ENCODE peak calls at places on chromosome 5, in five cellular contexts. One of them, this sample, is unnamed.
A peak's percentile ranks its signal among the peaks of the same experiment; 100 is the strongest.

GRCh38 chr5:535781-536698 is 11.8 kb upstream of the SLC9A3 start:
- DNase-seq in NCI-H1417: peak; percentile 34
- DNase-seq in activated CD4-positive, alpha-beta T cell treated with anti-CD3 and anti-CD28 coated beads, Interleukin-2, amount 50 U/mL, for 48 hours: no peak
- DNase-seq in hypothalamus: no peak
- DNase-seq in activated naive CD4-positive, alpha-beta T cell treated with Interleukin-2 at 50 U/mL for 16 hours: no peak
- DNase-seq in this sample: no peak

GRCh38 chr5:150616024-150616470 is 24.4 kb upstream of the SYNPO start:
- DNase-seq in NCI-H1417: no peak
- DNase-seq in activated CD4-positive, alpha-beta T cell treated with anti-CD3 and anti-CD28 coated beads, Interleukin-2, amount 50 U/mL, for 48 hours: no peak
- DNase-seq in hypothalamus: no peak
- DNase-seq in activated naive CD4-positive, alpha-beta T cell treated with Interleukin-2 at 50 U/mL for 16 hours: no peak
- DNase-seq in this sample: no peak

GRCh38 chr5:53480474-53481353 is at the start of gene FST:
- DNase-seq in NCI-H1417: peak; percentile 49
- DNase-seq in activated CD4-positive, alpha-beta T cell treated with anti-CD3 and anti-CD28 coated beads, Interleukin-2, amount 50 U/mL, for 48 hours: peak; percentile 19
- DNase-seq in hypothalamus: no peak
- DNase-seq in activated naive CD4-positive, alpha-beta T cell treated with Interleukin-2 at 50 U/mL for 16 hours: no peak
- DNase-seq in this sample: no peak

GRCh38 chr5:67494186-67494842 is 297.7 kb upstream of the CD180 start:
- DNase-seq in NCI-H1417: no peak
- DNase-seq in activated CD4-positive, alpha-beta T cell treated with anti-CD3 and anti-CD28 coated beads, Interleukin-2, amount 50 U/mL, for 48 hours: no peak
- DNase-seq in hypothalamus: no peak
- DNase-seq in activated naive CD4-positive, alpha-beta T cell treated with Interleukin-2 at 50 U/mL for 16 hours: no peak
- DNase-seq in this sample: no peak

GRCh38 chr5:148020247-148020646 is 43.5 kb upstream of the SPINK5 start:
- DNase-seq in NCI-H1417: no peak
- DNase-seq in activated CD4-positive, alpha-beta T cell treated with anti-CD3 and anti-CD28 coated beads, Interleukin-2, amount 50 U/mL, for 48 hours: no peak
- DNase-seq in hypothalamus: no peak
- DNase-seq in activated naive CD4-positive, alpha-beta T cell treated with Interleukin-2 at 50 U/mL for 16 hours: no peak
- DNase-seq in this sample: no peak

GRCh38 chr5:149113669-149114068 is 27.6 kb upstream of the ABLIM3 start:
- DNase-seq in NCI-H1417: no peak
- DNase-seq in activated CD4-positive, alpha-beta T cell treated with anti-CD3 and anti-CD28 coated beads, Interleukin-2, amount 50 U/mL, for 48 hours: no peak
- DNase-seq in hypothalamus: no peak
- DNase-seq in activated naive CD4-positive, alpha-beta T cell treated with Interleukin-2 at 50 U/mL for 16 hours: no peak
- DNase-seq in this sample: no peak

GRCh38 chr5:1294839-1295649 is at the start of gene TERT:
- DNase-seq in NCI-H1417: no peak
- DNase-seq in activated CD4-positive, alpha-beta T cell treated with anti-CD3 and anti-CD28 coated beads, Interleukin-2, amount 50 U/mL, for 48 hours: peak; percentile 90
- DNase-seq in hypothalamus: no peak
- DNase-seq in activated naive CD4-positive, alpha-beta T cell treated with Interleukin-2 at 50 U/mL for 16 hours: peak; percentile 81
- DNase-seq in this sample: peak; percentile 69

GRCh38 chr5:79489773-79490172 is 24.2 kb downstream of the HOMER1 start:
- DNase-seq in NCI-H1417: no peak
- DNase-seq in activated CD4-positive, alpha-beta T cell treated with anti-CD3 and anti-CD28 coated beads, Interleukin-2, amount 50 U/mL, for 48 hours: no peak
- DNase-seq in hypothalamus: no peak
- DNase-seq in activated naive CD4-positive, alpha-beta T cell treated with Interleukin-2 at 50 U/mL for 16 hours: no peak
- DNase-seq in this sample: no peak

GRCh38 chr5:40121236-40121635 is 558.5 kb upstream of the PTGER4 start:
- DNase-seq in NCI-H1417: no peak
- DNase-seq in activated CD4-positive, alpha-beta T cell treated with anti-CD3 and anti-CD28 coated beads, Interleukin-2, amount 50 U/mL, for 48 hours: no peak
- DNase-seq in hypothalamus: no peak
- DNase-seq in activated naive CD4-positive, alpha-beta T cell treated with Interleukin-2 at 50 U/mL for 16 hours: no peak
- DNase-seq in this sample: no peak

GRCh38 chr5:109006129-109006528 is 258.4 kb downstream of the FER start:
- DNase-seq in NCI-H1417: no peak
- DNase-seq in activated CD4-positive, alpha-beta T cell treated with anti-CD3 and anti-CD28 coated beads, Interleukin-2, amount 50 U/mL, for 48 hours: no peak
- DNase-seq in hypothalamus: no peak
- DNase-seq in activated naive CD4-positive, alpha-beta T cell treated with Interleukin-2 at 50 U/mL for 16 hours: no peak
- DNase-seq in this sample: no peak

GRCh38 chr5:21776466-21776865 is 1076.7 kb downstream of the CDH12 start:
- DNase-seq in NCI-H1417: no peak
- DNase-seq in activated CD4-positive, alpha-beta T cell treated with anti-CD3 and anti-CD28 coated beads, Interleukin-2, amount 50 U/mL, for 48 hours: no peak
- DNase-seq in hypothalamus: no peak
- DNase-seq in activated naive CD4-positive, alpha-beta T cell treated with Interleukin-2 at 50 U/mL for 16 hours: no peak
- DNase-seq in this sample: no peak

GRCh38 chr5:8864053-8864452 is 681.8 kb downstream of the SEMA5A start:
- DNase-seq in NCI-H1417: no peak
- DNase-seq in activated CD4-positive, alpha-beta T cell treated with anti-CD3 and anti-CD28 coated beads, Interleukin-2, amount 50 U/mL, for 48 hours: no peak
- DNase-seq in hypothalamus: no peak
- DNase-seq in activated naive CD4-positive, alpha-beta T cell treated with Interleukin-2 at 50 U/mL for 16 hours: no peak
- DNase-seq in this sample: no peak

GRCh38 chr5:128199611-128200010 is 116.0 kb downstream of the SLC12A2 start:
- DNase-seq in NCI-H1417: no peak
- DNase-seq in activated CD4-positive, alpha-beta T cell treated with anti-CD3 and anti-CD28 coated beads, Interleukin-2, amount 50 U/mL, for 48 hours: no peak
- DNase-seq in hypothalamus: no peak
- DNase-seq in activated naive CD4-positive, alpha-beta T cell treated with Interleukin-2 at 50 U/mL for 16 hours: no peak
- DNase-seq in this sample: no peak

GRCh38 chr5:98368141-98368540 is 405.3 kb upstream of the RGMB start:
- DNase-seq in NCI-H1417: no peak
- DNase-seq in activated CD4-positive, alpha-beta T cell treated with anti-CD3 and anti-CD28 coated beads, Interleukin-2, amount 50 U/mL, for 48 hours: no peak
- DNase-seq in hypothalamus: no peak
- DNase-seq in activated naive CD4-positive, alpha-beta T cell treated with Interleukin-2 at 50 U/mL for 16 hours: no peak
- DNase-seq in this sample: no peak

GRCh38 chr5:65861830-65862241 is 64.5 kb upstream of the ERBIN start:
- DNase-seq in NCI-H1417: no peak
- DNase-seq in activated CD4-positive, alpha-beta T cell treated with anti-CD3 and anti-CD28 coated beads, Interleukin-2, amount 50 U/mL, for 48 hours: no peak
- DNase-seq in hypothalamus: no peak
- DNase-seq in activated naive CD4-positive, alpha-beta T cell treated with Interleukin-2 at 50 U/mL for 16 hours: no peak
- DNase-seq in this sample: no peak

GRCh38 chr5:111043712-111044506 is 27.6 kb upstream of the TSLP start:
- DNase-seq in NCI-H1417: peak; percentile 5
- DNase-seq in activated CD4-positive, alpha-beta T cell treated with anti-CD3 and anti-CD28 coated beads, Interleukin-2, amount 50 U/mL, for 48 hours: no peak
- DNase-seq in hypothalamus: no peak
- DNase-seq in activated naive CD4-positive, alpha-beta T cell treated with Interleukin-2 at 50 U/mL for 16 hours: no peak
- DNase-seq in this sample: no peak

GRCh38 chr5:178940569-178941360 is at the start of gene ZNF454:
- DNase-seq in NCI-H1417: peak; percentile 63
- DNase-seq in activated CD4-positive, alpha-beta T cell treated with anti-CD3 and anti-CD28 coated beads, Interleukin-2, amount 50 U/mL, for 48 hours: no peak
- DNase-seq in hypothalamus: peak; percentile 90
- DNase-seq in activated naive CD4-positive, alpha-beta T cell treated with Interleukin-2 at 50 U/mL for 16 hours: no peak
- DNase-seq in this sample: no peak

GRCh38 chr5:124639095-124639665 is 107.3 kb downstream of the ZNF608 start:
- DNase-seq in NCI-H1417: no peak
- DNase-seq in activated CD4-positive, alpha-beta T cell treated with anti-CD3 and anti-CD28 coated beads, Interleukin-2, amount 50 U/mL, for 48 hours: no peak
- DNase-seq in hypothalamus: no peak
- DNase-seq in activated naive CD4-positive, alpha-beta T cell treated with Interleukin-2 at 50 U/mL for 16 hours: no peak
- DNase-seq in this sample: no peak

GRCh38 chr5:59039003-59039295 is 456.1 kb downstream of the RAB3C start:
- DNase-seq in NCI-H1417: peak; percentile 52
- DNase-seq in activated CD4-positive, alpha-beta T cell treated with anti-CD3 and anti-CD28 coated beads, Interleukin-2, amount 50 U/mL, for 48 hours: no peak
- DNase-seq in hypothalamus: no peak
- DNase-seq in activated naive CD4-positive, alpha-beta T cell treated with Interleukin-2 at 50 U/mL for 16 hours: no peak
- DNase-seq in this sample: no peak

GRCh38 chr5:138752951-138753793 is at the start of gene CTNNA1:
- DNase-seq in NCI-H1417: peak; percentile 73
- DNase-seq in activated CD4-positive, alpha-beta T cell treated with anti-CD3 and anti-CD28 coated beads, Interleukin-2, amount 50 U/mL, for 48 hours: peak; percentile 64
- DNase-seq in hypothalamus: peak; percentile 15
- DNase-seq in activated naive CD4-positive, alpha-beta T cell treated with Interleukin-2 at 50 U/mL for 16 hours: peak; percentile 60
- DNase-seq in this sample: peak; percentile 69

GRCh38 chr5:96668725-96669124 is 6.5 kb downstream of the CAST start:
- DNase-seq in NCI-H1417: no peak
- DNase-seq in activated CD4-positive, alpha-beta T cell treated with anti-CD3 and anti-CD28 coated beads, Interleukin-2, amount 50 U/mL, for 48 hours: no peak
- DNase-seq in hypothalamus: no peak
- DNase-seq in activated naive CD4-positive, alpha-beta T cell treated with Interleukin-2 at 50 U/mL for 16 hours: no peak
- DNase-seq in this sample: no peak

GRCh38 chr5:67620386-67621039 is 423.9 kb upstream of the CD180 start:
- DNase-seq in NCI-H1417: no peak
- DNase-seq in activated CD4-positive, alpha-beta T cell treated with anti-CD3 and anti-CD28 coated beads, Interleukin-2, amount 50 U/mL, for 48 hours: no peak
- DNase-seq in hypothalamus: no peak
- DNase-seq in activated naive CD4-positive, alpha-beta T cell treated with Interleukin-2 at 50 U/mL for 16 hours: no peak
- DNase-seq in this sample: no peak

GRCh38 chr5:82165740-82166530 is 112.2 kb downstream of the RPS23 start:
- DNase-seq in NCI-H1417: peak; percentile 54
- DNase-seq in activated CD4-positive, alpha-beta T cell treated with anti-CD3 and anti-CD28 coated beads, Interleukin-2, amount 50 U/mL, for 48 hours: peak; percentile 7
- DNase-seq in hypothalamus: no peak
- DNase-seq in activated naive CD4-positive, alpha-beta T cell treated with Interleukin-2 at 50 U/mL for 16 hours: no peak
- DNase-seq in this sample: peak; percentile 31

GRCh38 chr5:157100140-157100679 is 8.6 kb downstream of the HAVCR2 start:
- DNase-seq in NCI-H1417: no peak
- DNase-seq in activated CD4-positive, alpha-beta T cell treated with anti-CD3 and anti-CD28 coated beads, Interleukin-2, amount 50 U/mL, for 48 hours: peak; percentile 57
- DNase-seq in hypothalamus: no peak
- DNase-seq in activated naive CD4-positive, alpha-beta T cell treated with Interleukin-2 at 50 U/mL for 16 hours: peak; percentile 3
- DNase-seq in this sample: peak; percentile 21

GRCh38 chr5:168985454-168985853 is 315.5 kb downstream of the SLIT3 start:
- DNase-seq in NCI-H1417: no peak
- DNase-seq in activated CD4-positive, alpha-beta T cell treated with anti-CD3 and anti-CD28 coated beads, Interleukin-2, amount 50 U/mL, for 48 hours: no peak
- DNase-seq in hypothalamus: no peak
- DNase-seq in activated naive CD4-positive, alpha-beta T cell treated with Interleukin-2 at 50 U/mL for 16 hours: no peak
- DNase-seq in this sample: no peak

GRCh38 chr5:168015506-168015905 is 275.9 kb upstream of the WWC1 start:
- DNase-seq in NCI-H1417: no peak
- DNase-seq in activated CD4-positive, alpha-beta T cell treated with anti-CD3 and anti-CD28 coated beads, Interleukin-2, amount 50 U/mL, for 48 hours: no peak
- DNase-seq in hypothalamus: no peak
- DNase-seq in activated naive CD4-positive, alpha-beta T cell treated with Interleukin-2 at 50 U/mL for 16 hours: no peak
- DNase-seq in this sample: no peak

GRCh38 chr5:164505791-164506190 is 1000.4 kb downstream of the MAT2B start:
- DNase-seq in NCI-H1417: no peak
- DNase-seq in activated CD4-positive, alpha-beta T cell treated with anti-CD3 and anti-CD28 coated beads, Interleukin-2, amount 50 U/mL, for 48 hours: no peak
- DNase-seq in hypothalamus: no peak
- DNase-seq in activated naive CD4-positive, alpha-beta T cell treated with Interleukin-2 at 50 U/mL for 16 hours: no peak
- DNase-seq in this sample: no peak

GRCh38 chr5:117761190-117761589 is 1186.6 kb upstream of the SEMA6A start:
- DNase-seq in NCI-H1417: no peak
- DNase-seq in activated CD4-positive, alpha-beta T cell treated with anti-CD3 and anti-CD28 coated beads, Interleukin-2, amount 50 U/mL, for 48 hours: no peak
- DNase-seq in hypothalamus: no peak
- DNase-seq in activated naive CD4-positive, alpha-beta T cell treated with Interleukin-2 at 50 U/mL for 16 hours: no peak
- DNase-seq in this sample: no peak

GRCh38 chr5:168793844-168794837 is 215.0 kb upstream of the PANK3 start:
- DNase-seq in NCI-H1417: no peak
- DNase-seq in activated CD4-positive, alpha-beta T cell treated with anti-CD3 and anti-CD28 coated beads, Interleukin-2, amount 50 U/mL, for 48 hours: peak; percentile 42
- DNase-seq in hypothalamus: no peak
- DNase-seq in activated naive CD4-positive, alpha-beta T cell treated with Interleukin-2 at 50 U/mL for 16 hours: no peak
- DNase-seq in this sample: no peak

GRCh38 chr5:154368041-154368800 is 77.6 kb upstream of the SAP30L start:
- DNase-seq in NCI-H1417: no peak
- DNase-seq in activated CD4-positive, alpha-beta T cell treated with anti-CD3 and anti-CD28 coated beads, Interleukin-2, amount 50 U/mL, for 48 hours: no peak
- DNase-seq in hypothalamus: no peak
- DNase-seq in activated naive CD4-positive, alpha-beta T cell treated with Interleukin-2 at 50 U/mL for 16 hours: no peak
- DNase-seq in this sample: no peak

GRCh38 chr5:126454081-126454480 is 30.9 kb downstream of the GRAMD2B start:
- DNase-seq in NCI-H1417: no peak
- DNase-seq in activated CD4-positive, alpha-beta T cell treated with anti-CD3 and anti-CD28 coated beads, Interleukin-2, amount 50 U/mL, for 48 hours: no peak
- DNase-seq in hypothalamus: peak; percentile 28
- DNase-seq in activated naive CD4-positive, alpha-beta T cell treated with Interleukin-2 at 50 U/mL for 16 hours: no peak
- DNase-seq in this sample: no peak